ENCODE peak calls at places on chromosomes 3 and 15, in four cellular contexts. L is uterus, S is breast epithelium, W is mammary epithelial cell. O is an unnamed sample.

GRCh38 chr3:42036483-42036823 is 54.7 kb upstream of the TRAK1 start:
- DNase-seq in S (no peak), L (peak; percentile 70), W (peak; percentile 85), O (peak; percentile 22)

GRCh38 chr15:74891469-74891868 is 1.6 kb downstream of the MPI start:
- DNase-seq in L (no peak), S (no peak), W (no peak), O (peak; percentile 91)

GRCh38 chr3:114586119-114586518 is 292.3 kb downstream of the TIGIT start:
- DNase-seq in L (no peak), W (no peak), S (no peak), O (no peak)

GRCh38 chr3:161413127-161413854 is 42.0 kb upstream of the SPTSSB start:
- DNase-seq in S (peak; percentile 56), L (peak; percentile 20), W (peak; percentile 52), O (no peak)

GRCh38 chr3:123489400-123490004 is 40.6 kb upstream of the ADCY5 start:
- DNase-seq in L (peak; percentile 74), S (peak; percentile 70), W (peak; percentile 23), O (peak; percentile 77)

GRCh38 chr3:70748593-70748992 is 436.2 kb upstream of the MDFIC2 start:
- DNase-seq in S (no peak), L (no peak), W (no peak), O (no peak)

GRCh38 chr15:69081310-69082004 is 67.0 kb downstream of the NOX5 start:
- DNase-seq in S (no peak), L (peak; percentile 63), W (peak; percentile 4), O (no peak)

GRCh38 chr3:9690451-9691450 is 12.9 kb upstream of the CPNE9 start:
- DNase-seq in L (no peak), S (no peak), W (no peak), O (no peak)

GRCh38 chr3:116140100-116140689 is 305.1 kb downstream of the LSAMP start:
- DNase-seq in S (no peak), W (peak; percentile 15), L (no peak), O (no peak)

GRCh38 chr15:77067691-77068367 is 3.1 kb downstream of the TSPAN3 start:
- DNase-seq in L (no peak), S (no peak), W (no peak), O (peak; percentile 46)

DNA sequence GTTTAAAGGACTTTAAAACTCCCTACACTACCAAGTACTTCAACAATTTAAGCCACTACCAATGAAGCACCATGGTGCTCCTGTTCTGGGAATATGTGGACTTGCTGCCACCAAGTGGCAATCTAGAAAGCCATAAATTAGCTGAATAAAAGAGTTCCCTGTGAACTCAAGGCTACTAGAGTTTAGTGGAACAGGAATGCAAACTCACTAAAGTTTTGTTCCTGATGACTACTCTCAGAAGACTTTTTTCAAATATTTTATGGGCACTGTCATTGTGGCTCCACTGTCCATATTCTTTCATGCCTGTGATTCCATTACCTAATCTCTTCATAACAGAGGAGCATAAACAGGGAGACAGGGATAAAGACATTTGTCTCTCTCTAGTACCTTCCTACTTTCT is 63.9 kb downstream of the TMCC1 start:
- DNase-seq in S (no peak), W (peak; percentile 79), L (peak; percentile 42), O (peak; percentile 58)
- H3K27ac ChIP-seq in S (no peak overlapping the region), W (no peak overlapping the region), L (no peak overlapping the region), O (no peak overlapping the region)

GRCh38 chr15:31330836-31331235 is 4.2 kb downstream of the KLF13 start:
- DNase-seq in S (no peak), L (no peak), W (no peak), O (no peak)

GRCh38 chr15:31328999-31329639 is 2.5 kb downstream of the KLF13 start:
- DNase-seq in S (no peak), L (no peak), W (peak; percentile 39), O (peak; percentile 83)

GRCh38 chr15:31331389-31331788 is 4.8 kb downstream of the KLF13 start:
- DNase-seq in S (no peak), W (no peak), L (no peak), O (no peak)

GRCh38 chr15:31329640-31330010 is 3.0 kb downstream of the KLF13 start:
- DNase-seq in L (no peak), W (no peak), S (no peak), O (no peak)

GRCh38 chr15:31330111-31330785 is 3.6 kb downstream of the KLF13 start:
- DNase-seq in W (no peak), L (no peak), S (no peak), O (no peak)
- H3K4me3 ChIP-seq in W (no peak overlapping the region), L (no peak overlapping the region), S (no peak overlapping the region), O (peak overlapping the region; percentile 88)

GRCh38 chr3:4732974-4733373 is 239.8 kb downstream of the ITPR1 start:
- DNase-seq in L (no peak), W (no peak), S (no peak), O (no peak)
- H3K4me1 ChIP-seq in L (no peaks in the 10 kb centered on the region), W (peaks cover 15% of the 10 kb centered on the region), S (peaks cover 9% of the 10 kb centered on the region), O (no peaks in the 10 kb centered on the region)

GRCh38 chr3:23785097-23785645 is 20.6 kb upstream of the UBE2E1 start:
- DNase-seq in S (no peak), W (no peak), L (no peak), O (no peak)

GRCh38 chr3:23791678-23792077 is 14.1 kb upstream of the UBE2E1 start:
- DNase-seq in L (no peak), W (no peak), S (no peak), O (no peak)

GRCh38 chr3:23781871-23782270 is 23.9 kb upstream of the UBE2E1 start:
- DNase-seq in S (no peak), W (no peak), L (no peak), O (no peak)

DNA sequence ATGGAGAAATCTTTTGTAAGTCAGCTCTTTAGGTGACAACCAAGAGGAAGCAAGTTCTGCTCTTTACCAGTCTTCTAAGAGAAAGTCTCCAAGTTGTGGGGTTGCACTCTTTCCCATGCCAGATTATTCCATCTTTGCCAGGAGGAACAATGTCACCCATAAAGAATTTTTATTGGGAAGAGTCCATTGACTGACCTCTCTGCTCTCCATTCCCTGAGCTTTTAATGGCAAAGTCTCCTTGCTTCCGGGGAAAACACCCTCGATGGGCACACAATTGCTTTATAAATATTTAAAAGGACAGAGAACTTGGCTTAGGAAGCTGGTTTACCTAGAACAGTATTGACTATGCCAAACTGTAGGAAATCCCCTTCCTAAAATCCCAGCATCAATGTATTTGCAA is 19.9 kb upstream of the UBE2E1 start:
- DNase-seq in L (no peak), S (no peak), W (no peak), O (no peak)
- H3K27ac ChIP-seq in L (no peak overlapping the region), S (no peak overlapping the region), W (no peak overlapping the region), O (no peak overlapping the region)

GRCh38 chr3:188358787-188359493 is 205.0 kb downstream of the LPP start:
- DNase-seq in L (no peak), W (no peak), S (no peak), O (no peak)
- H3K4me3 ChIP-seq in L (no peak overlapping the region), W (no peak overlapping the region), S (no peak overlapping the region), O (no peak overlapping the region)

DNA sequence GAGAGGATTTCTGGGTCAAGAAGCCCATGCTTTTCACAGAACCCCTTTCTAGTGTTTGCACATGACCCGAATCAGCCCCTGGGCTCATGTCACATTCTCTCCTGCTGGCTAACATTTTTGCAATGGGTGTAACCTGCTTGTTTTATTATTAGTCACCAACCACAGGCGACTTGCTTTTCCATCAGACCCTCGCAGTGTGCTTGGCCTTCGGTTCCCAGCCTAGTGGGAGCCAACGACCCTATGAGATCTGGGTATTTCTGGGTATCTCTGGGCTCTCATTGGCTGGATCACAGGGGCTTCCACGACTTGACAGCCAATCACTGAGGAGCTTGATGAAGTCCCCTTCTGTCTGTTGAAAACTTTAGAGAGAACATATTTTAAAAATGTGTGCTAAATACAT is 11.0 kb upstream of the FBLN2 start:
- DNase-seq in L (no peak), S (no peak), W (peak; percentile 73), O (no peak)
- H3K4me1 ChIP-seq in L (no peaks in the 10 kb centered on the region), S (no peaks in the 10 kb centered on the region), W (peaks cover 44% of the 10 kb centered on the region), O (no peaks in the 10 kb centered on the region)

GRCh38 chr15:90360746-90361145 is 8.7 kb downstream of the ZNF774 start:
- DNase-seq in S (no peak), L (no peak), W (no peak), O (no peak)

GRCh38 chr15:90362936-90363212 is 10.8 kb downstream of the ZNF774 start:
- DNase-seq in L (peak; percentile 79), S (no peak), W (peak; percentile 66), O (no peak)

GRCh38 chr15:90367578-90367977 is 15.5 kb downstream of the ZNF774 start:
- DNase-seq in W (no peak), S (no peak), L (no peak), O (no peak)

GRCh38 chr15:90364251-90364650 is 12.2 kb downstream of the ZNF774 start:
- DNase-seq in S (no peak), L (no peak), W (peak; percentile 81), O (no peak)

DNA sequence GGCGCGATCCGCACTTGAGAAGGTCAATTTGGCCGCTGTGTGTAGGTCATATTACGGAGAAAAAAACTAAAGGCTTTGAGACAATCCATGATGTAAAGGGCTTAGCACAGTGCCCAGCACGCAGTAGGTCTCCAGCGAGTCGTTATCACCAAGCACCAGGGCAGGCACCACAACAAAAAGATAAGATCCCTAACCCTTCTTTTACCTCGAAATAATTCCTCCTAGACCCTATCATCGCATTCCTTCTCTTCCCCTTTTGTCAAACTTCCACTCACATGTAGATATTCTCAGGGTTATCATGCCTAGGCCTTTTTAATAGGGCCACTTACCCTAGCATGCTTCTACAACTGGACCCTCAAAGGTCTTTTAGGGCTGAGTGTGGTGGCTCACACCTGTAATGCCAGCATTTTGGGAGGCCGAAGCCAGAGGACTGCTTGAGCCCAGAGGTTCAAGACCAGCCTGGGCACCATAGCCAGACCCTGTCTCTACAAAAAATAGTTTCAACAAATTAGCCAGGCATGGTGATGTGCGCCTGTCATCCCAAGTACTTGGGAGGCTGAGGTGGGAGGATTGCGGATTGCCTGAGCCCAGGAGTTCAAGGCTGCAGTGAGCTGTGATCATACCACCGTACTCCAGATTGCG is 13.5 kb downstream of the ZNF774 start:
- DNase-seq in L (no peak), W (no peak), S (no peak), O (no peak)
- H3K27ac ChIP-seq in L (peak overlapping the region; percentile 92), W (no peak overlapping the region), S (no peak overlapping the region), O (no peak overlapping the region)

DNA sequence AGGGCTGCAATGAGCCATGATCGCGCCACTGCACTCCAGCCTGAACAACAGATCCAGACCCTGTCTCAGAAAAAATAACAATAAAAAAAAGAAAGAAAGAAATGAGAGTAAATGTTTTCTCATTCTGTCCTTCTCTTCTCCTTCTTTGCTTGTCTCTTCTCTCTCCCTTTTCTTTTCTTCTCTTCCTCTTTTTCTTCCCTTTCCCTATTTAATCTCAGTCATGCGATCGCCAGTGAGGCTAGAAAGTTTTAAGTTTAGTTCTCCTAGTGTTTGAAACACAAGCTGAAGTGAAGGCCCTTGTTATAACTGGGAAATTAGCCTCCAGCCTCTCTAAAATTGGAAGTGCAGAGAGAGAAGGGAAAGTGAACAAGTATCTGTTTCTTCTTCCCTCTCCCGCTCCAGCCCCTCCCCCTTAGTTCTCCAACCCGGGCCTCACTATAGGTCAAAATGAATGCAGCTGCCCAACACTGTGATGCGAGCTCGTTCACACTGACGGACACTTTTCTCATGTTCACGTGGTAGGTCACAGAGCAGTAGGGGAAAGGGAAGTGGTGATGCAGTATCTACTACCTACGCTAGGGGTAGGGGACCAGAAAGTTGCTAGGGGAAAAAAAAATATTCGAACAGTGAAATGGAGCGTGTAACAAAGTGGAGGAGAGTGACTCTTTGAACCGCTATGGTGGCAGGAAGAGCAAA is 23.4 kb upstream of the TSC22D2 start:
- DNase-seq in L (no peak), W (no peak), S (no peak), O (no peak)
- H3K4me3 ChIP-seq in L (no peak overlapping the region), W (no peak overlapping the region), S (no peak overlapping the region), O (no peak overlapping the region)